ENCODE peak calls at places on chromosomes 5 and 9, in five cellular contexts. U, Z, T, H and A are unnamed samples.

GRCh38 chr5:72506150-72506549 is 1.1 kb downstream of the ZNF366 start:
- DNase-seq in U (no peak), Z (no peak), T (no peak), H (no peak), A (no peak)

GRCh38 chr9:113178087-113178486 is 27.3 kb downstream of the SLC31A2 start:
- DNase-seq in U (no peak), Z (no peak), T (no peak), H (no peak), A (peak)

GRCh38 chr5:128965011-128965637 is at the start of gene SLC27A6:
- DNase-seq in U (no peak), Z (no peak), T (peak), H (peak), A (no peak)

GRCh38 chr5:151775025-151775606 is 3.4 kb downstream of the G3BP1 start:
- DNase-seq in U (no peak), Z (no peak), T (no peak), H (no peak), A (no peak)

GRCh38 chr5:146205499-146206202 is 2.2 kb downstream of the RBM27 start:
- DNase-seq in U (no peak), Z (no peak), T (no peak), H (no peak), A (no peak)

GRCh38 chr9:88388886-88389617 is 808 bp downstream of the SPIN1 start:
- DNase-seq in U (peak), Z (peak), T (peak), H (peak), A (no peak)

GRCh38 chr9:96299823-96300222 is 2.2 kb downstream of the HSD17B3 start:
- DNase-seq in U (no peak), Z (no peak), T (no peak), H (no peak), A (no peak)

GRCh38 chr5:66174338-66174737 is 30.2 kb downstream of the SREK1 start:
- DNase-seq in U (no peak), Z (no peak), T (peak), H (peak), A (peak)

GRCh38 chr9:135858491-135859185 is 48.7 kb downstream of the CAMSAP1 start:
- DNase-seq in U (no peak), Z (no peak), T (no peak), H (no peak), A (no peak)

GRCh38 chr5:168269950-168270349 is 21.5 kb upstream of the WWC1 start:
- DNase-seq in U (no peak), Z (no peak), T (no peak), H (no peak), A (no peak)

GRCh38 chr5:135569755-135570452 is 8.9 kb downstream of the CXCL14 start:
- DNase-seq in U (peak), Z (no peak), T (peak), H (peak), A (peak)

GRCh38 chr5:157265714-157266285 is at the start of gene CYFIP2:
- DNase-seq in U (peak), Z (peak), T (peak), H (peak), A (peak)

GRCh38 chr5:65769539-65769938 is 47.5 kb downstream of the NLN start:
- DNase-seq in U (no peak), Z (no peak), T (no peak), H (no peak), A (no peak)

GRCh38 chr5:91641730-91642350 is 258.7 kb upstream of the ARRDC3 start:
- DNase-seq in U (no peak), Z (no peak), T (peak), H (peak), A (peak)

GRCh38 chr5:1012316-1012841 is 3.8 kb downstream of the NKD2 start:
- DNase-seq in U (no peak), Z (no peak), T (no peak), H (no peak), A (no peak)

GRCh38 chr5:10030219-10030831 is 219.4 kb downstream of the ATPSCKMT start:
- DNase-seq in U (peak), Z (no peak), T (peak), H (no peak), A (no peak)

GRCh38 chr5:150488519-150489357 is 19.2 kb upstream of the NDST1 start:
- DNase-seq in U (no peak), Z (no peak), T (no peak), H (peak), A (no peak)

GRCh38 chr9:109182940-109183798 is 16.1 kb upstream of the FRRS1L start:
- DNase-seq in U (peak), Z (peak), T (peak), H (peak), A (peak)

GRCh38 chr5:169814045-169814444 is 166.2 kb downstream of the INSYN2B start:
- DNase-seq in U (no peak), Z (no peak), T (no peak), H (no peak), A (no peak)

GRCh38 chr5:110510146-110510545 is 216.3 kb downstream of the TMEM232 start:
- DNase-seq in U (no peak), Z (no peak), T (no peak), H (no peak), A (no peak)

GRCh38 chr9:124621371-124622328 is 114.5 kb upstream of the NR5A1 start:
- DNase-seq in U (peak), Z (no peak), T (no peak), H (no peak), A (no peak)

GRCh38 chr9:87545858-87546257 is 48.2 kb downstream of the DAPK1 start:
- DNase-seq in U (no peak), Z (no peak), T (no peak), H (no peak), A (no peak)

GRCh38 chr5:132289097-132289496 is 5.1 kb upstream of the SLC22A4 start:
- DNase-seq in U (no peak), Z (no peak), T (no peak), H (no peak), A (no peak)